ENCODE peak calls at places on chromosomes 12 and 14, in seven cellular contexts. Y is stomach, L is sigmoid colon, M is A549, B is K562, F is HepG2, E is transverse colon. G is an unnamed sample.

GRCh38 chr12:1131811-1132224 is 140.8 kb downstream of the ERC1 start:
- DNase-seq in Y (peak; percentile 40), L (no peak), M (no peak), B (no peak), F (no peak), E (no peak), G (no peak)

GRCh38 chr14:31536201-31536960 is 24.8 kb upstream of the NUBPL start:
- DNase-seq in Y (no peak), L (no peak), M (no peak), B (no peak), F (no peak), E (peak; percentile 15), G (no peak)

GRCh38 chr14:32571995-32572866 is 243.1 kb downstream of the AKAP6 start:
- DNase-seq in Y (no peak), L (no peak), M (no peak), B (no peak), F (no peak), E (peak; percentile 46), G (no peak)

GRCh38 chr12:12016284-12017100 is 54.2 kb upstream of the BCL2L14 start:
- DNase-seq in Y (no peak), L (no peak), M (no peak), B (no peak), F (no peak), E (no peak), G (no peak)

GRCh38 chr12:114684870-114685273 is 897 bp upstream of the TBX3 start:
- DNase-seq in Y (no peak), L (no peak), M (peak; percentile 59), B (no peak), F (no peak), E (no peak), G (no peak)

GRCh38 chr12:2336409-2336829 is 283.6 kb downstream of the CACNA1C start:
- DNase-seq in Y (no peak), L (no peak), M (no peak), B (no peak), F (no peak), E (no peak), G (peak; percentile 28)

GRCh38 chr12:10722502-10722904 is 620 bp downstream of the YBX3 start:
- DNase-seq in Y (peak; percentile 43), L (peak; percentile 80), M (peak; percentile 21), B (peak; percentile 54), F (peak; percentile 19), E (peak; percentile 43), G (no peak)

GRCh38 chr12:29614926-29615325 is 117.4 kb upstream of the OVCH1 start:
- DNase-seq in Y (no peak), L (no peak), M (no peak), B (no peak), F (no peak), E (no peak), G (no peak)

GRCh38 chr14:105554022-105554421 is 27.6 kb downstream of the TMEM121 start:
- DNase-seq in Y (no peak), L (no peak), M (no peak), B (no peak), F (no peak), E (no peak), G (no peak)

GRCh38 chr12:110175201-110175600 is 51.0 kb downstream of the IFT81 start:
- DNase-seq in Y (no peak), L (no peak), M (no peak), B (no peak), F (no peak), E (no peak), G (no peak)

GRCh38 chr14:103930051-103930604 is 1.9 kb downstream of the TDRD9 start:
- DNase-seq in Y (no peak), L (no peak), M (no peak), B (no peak), F (peak; percentile 48), E (no peak), G (no peak)

GRCh38 chr14:85316701-85317100 is 213.2 kb upstream of the FLRT2 start:
- DNase-seq in Y (no peak), L (no peak), M (no peak), B (no peak), F (no peak), E (no peak), G (no peak)

GRCh38 chr12:114961491-114961890 is 277.5 kb upstream of the TBX3 start:
- DNase-seq in Y (no peak), L (no peak), M (no peak), B (no peak), F (no peak), E (no peak), G (no peak)

GRCh38 chr12:29703528-29703927 is 80.2 kb downstream of the TMTC1 start:
- DNase-seq in Y (no peak), L (no peak), M (no peak), B (no peak), F (no peak), E (no peak), G (no peak)

GRCh38 chr12:32734952-32735351 is 20.7 kb downstream of the YARS2 start:
- DNase-seq in Y (no peak), L (no peak), M (peak; percentile 7), B (peak; percentile 18), F (no peak), E (no peak), G (no peak)

GRCh38 chr12:49367381-49368239 is at the start of gene SPATS2:
- DNase-seq in Y (no peak), L (peak; percentile 97), M (no peak), B (peak; percentile 96), F (no peak), E (peak; percentile 95), G (peak; percentile 82)
- TF ChIP-seq EP300 in Y (no peak), L (no peak), M (no peak), B (no peak), F (no peak), E (no peak), G (no peak)

GRCh38 chr14:55297611-55298323 is 26.5 kb downstream of the FBXO34 start:
- DNase-seq in Y (peak; percentile 72), L (no peak), M (no peak), B (no peak), F (peak; percentile 10), E (peak; percentile 76), G (no peak)
- H3K4me3 ChIP-seq in Y (no peak overlapping the region), L (no peak overlapping the region), M (no peak overlapping the region), B (no peak overlapping the region), F (no peak overlapping the region), E (no peak overlapping the region), G (no peak overlapping the region)

GRCh38 chr12:6639151-6639773 is 3.5 kb upstream of the LPAR5 start:
- DNase-seq in Y (no peak), L (no peak), M (no peak), B (peak; percentile 83), F (no peak), E (no peak), G (no peak)
- TF ChIP-seq POLR2A in Y (no peak), L (no peak), M (no peak), B (no peak), F (no peak), E (no peak), G (no peak)

GRCh38 chr12:51866762-51867161 is 18.2 kb upstream of the FIGNL2 start:
- DNase-seq in Y (no peak), L (no peak), M (no peak), B (no peak), F (no peak), E (no peak), G (no peak)
- TF ChIP-seq EP300 in Y (no peak), L (no peak), M (no peak), B (no peak), F (no peak), E (no peak), G (no peak)

GRCh38 chr14:50763386-50764007 is 67.5 kb downstream of the NIN start:
- DNase-seq in Y (peak; percentile 63), L (no peak), M (no peak), B (no peak), F (no peak), E (no peak), G (no peak)
- H3K4me3 ChIP-seq in Y (no peak overlapping the region), L (no peak overlapping the region), M (no peak overlapping the region), B (no peak overlapping the region), F (no peak overlapping the region), E (no peak overlapping the region), G (no peak overlapping the region)

GRCh38 chr12:19236656-19237055 is 107.1 kb downstream of the PLEKHA5 start:
- DNase-seq in Y (no peak), L (no peak), M (no peak), B (no peak), F (no peak), E (no peak), G (no peak)

GRCh38 chr12:19239046-19239445 is 109.5 kb downstream of the PLEKHA5 start:
- DNase-seq in Y (no peak), L (no peak), M (no peak), B (no peak), F (no peak), E (no peak), G (no peak)

GRCh38 chr12:19239616-19240234 is 110.2 kb downstream of the PLEKHA5 start:
- DNase-seq in Y (no peak), L (no peak), M (no peak), B (no peak), F (no peak), E (no peak), G (no peak)

GRCh38 chr12:19234991-19235876 is 105.7 kb downstream of the PLEKHA5 start:
- DNase-seq in Y (no peak), L (no peak), M (no peak), B (no peak), F (peak; percentile 12), E (no peak), G (no peak)

DNA sequence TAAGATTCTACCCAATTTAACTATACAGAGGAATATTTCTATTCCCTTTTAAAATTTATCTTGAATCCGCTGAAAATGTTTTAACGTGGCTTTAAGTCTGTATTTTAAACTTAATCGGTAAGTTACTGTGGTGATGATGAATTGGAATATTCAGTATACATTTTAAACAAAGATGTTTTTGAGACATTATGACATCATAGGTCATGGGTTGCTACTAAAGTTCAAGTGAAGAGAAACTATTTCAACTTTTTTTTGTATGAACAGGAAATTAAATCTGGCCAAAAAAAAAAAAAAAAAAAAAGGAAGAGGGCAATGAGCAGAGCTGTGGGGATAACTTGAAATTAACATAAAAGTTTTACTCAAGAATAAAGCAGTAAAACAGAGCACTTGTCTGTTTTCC is 109.0 kb downstream of the PLEKHA5 start:
- DNase-seq in Y (no peak), L (no peak), M (no peak), B (no peak), F (no peak), E (no peak), G (no peak)
- TF ChIP-seq POLR2A in Y (no peak), L (no peak), M (no peak), B (no peak), F (no peak), E (no peak), G (no peak)

GRCh38 chr14:99742074-99742473 is 51.1 kb upstream of the EML1 start:
- DNase-seq in Y (no peak), L (no peak), M (no peak), B (no peak), F (no peak), E (no peak), G (no peak)

GRCh38 chr14:99740411-99740810 is 52.8 kb upstream of the EML1 start:
- DNase-seq in Y (no peak), L (no peak), M (no peak), B (no peak), F (no peak), E (no peak), G (no peak)

GRCh38 chr14:99742509-99743487 is 50.4 kb upstream of the EML1 start:
- DNase-seq in Y (no peak), L (peak; percentile 65), M (no peak), B (no peak), F (no peak), E (no peak), G (no peak)

GRCh38 chr14:99744199-99744872 is 48.9 kb upstream of the EML1 start:
- DNase-seq in Y (no peak), L (no peak), M (no peak), B (no peak), F (no peak), E (no peak), G (no peak)

GRCh38 chr14:99741227-99741976 is 51.8 kb upstream of the EML1 start:
- DNase-seq in Y (no peak), L (peak; percentile 54), M (no peak), B (no peak), F (no peak), E (no peak), G (no peak)
- TF ChIP-seq EP300 in Y (no peak), L (no peak), M (no peak), B (no peak), F (no peak), E (no peak), G (no peak)